ENCODE peak calls at places on chromosome 21, in six cellular contexts. One of them, this sample, is unnamed.

GRCh38 chr21:25506268-25506667 is 101.0 kb downstream of the MRPL39 start:
- DNase-seq in kidney epithelial cell: no peak
- DNase-seq in GM12878: no peak
- DNase-seq in BE2C: no peak
- DNase-seq in A549: no peak
- DNase-seq in activated CD8-positive, alpha-beta T cell treated with anti-CD3 and anti-CD28 coated beads for 36 hours: no peak
- DNase-seq in this sample: no peak

GRCh38 chr21:45228171-45228641 is 59.5 kb downstream of the POFUT2 start:
- DNase-seq in BE2C: no peak
- DNase-seq in A549: peak
- DNase-seq in kidney epithelial cell: peak
- DNase-seq in activated CD8-positive, alpha-beta T cell treated with anti-CD3 and anti-CD28 coated beads for 36 hours: peak
- DNase-seq in GM12878: no peak
- DNase-seq in this sample: no peak

GRCh38 chr21:25350056-25350455 is 257.2 kb downstream of the MRPL39 start:
- DNase-seq in activated CD8-positive, alpha-beta T cell treated with anti-CD3 and anti-CD28 coated beads for 36 hours: peak
- DNase-seq in GM12878: no peak
- DNase-seq in kidney epithelial cell: no peak
- DNase-seq in A549: no peak
- DNase-seq in BE2C: peak
- DNase-seq in this sample: peak

GRCh38 chr21:46041183-46041582 is 56.7 kb upstream of the COL6A2 start:
- DNase-seq in activated CD8-positive, alpha-beta T cell treated with anti-CD3 and anti-CD28 coated beads for 36 hours: no peak
- DNase-seq in A549: no peak
- DNase-seq in GM12878: no peak
- DNase-seq in kidney epithelial cell: no peak
- DNase-seq in BE2C: no peak
- DNase-seq in this sample: no peak

GRCh38 chr21:21463456-21463855 is 465.2 kb downstream of the NCAM2 start:
- DNase-seq in kidney epithelial cell: no peak
- DNase-seq in activated CD8-positive, alpha-beta T cell treated with anti-CD3 and anti-CD28 coated beads for 36 hours: no peak
- DNase-seq in GM12878: no peak
- DNase-seq in A549: no peak
- DNase-seq in BE2C: no peak
- DNase-seq in this sample: no peak

GRCh38 chr21:36428789-36429671 is 43.8 kb downstream of the CHAF1B start:
- DNase-seq in A549: no peak
- DNase-seq in kidney epithelial cell: peak
- DNase-seq in activated CD8-positive, alpha-beta T cell treated with anti-CD3 and anti-CD28 coated beads for 36 hours: no peak
- DNase-seq in BE2C: no peak
- DNase-seq in GM12878: no peak
- DNase-seq in this sample: no peak

GRCh38 chr21:36035381-36035791 is 24.9 kb downstream of the SETD4 start:
- DNase-seq in activated CD8-positive, alpha-beta T cell treated with anti-CD3 and anti-CD28 coated beads for 36 hours: no peak
- DNase-seq in A549: no peak
- DNase-seq in GM12878: no peak
- DNase-seq in BE2C: peak
- DNase-seq in kidney epithelial cell: no peak
- DNase-seq in this sample: no peak

GRCh38 chr21:45135122-45135521 is 60.7 kb downstream of the ADARB1 start:
- DNase-seq in activated CD8-positive, alpha-beta T cell treated with anti-CD3 and anti-CD28 coated beads for 36 hours: no peak
- DNase-seq in BE2C: no peak
- DNase-seq in GM12878: no peak
- DNase-seq in A549: no peak
- DNase-seq in kidney epithelial cell: no peak
- DNase-seq in this sample: no peak

GRCh38 chr21:37907076-37907475 is 9.2 kb downstream of the KCNJ6 start:
- DNase-seq in GM12878: no peak
- DNase-seq in kidney epithelial cell: no peak
- DNase-seq in A549: no peak
- DNase-seq in BE2C: no peak
- DNase-seq in activated CD8-positive, alpha-beta T cell treated with anti-CD3 and anti-CD28 coated beads for 36 hours: no peak
- DNase-seq in this sample: no peak

GRCh38 chr21:39720126-39720778 is 24.7 kb upstream of the IGSF5 start:
- DNase-seq in activated CD8-positive, alpha-beta T cell treated with anti-CD3 and anti-CD28 coated beads for 36 hours: no peak
- DNase-seq in GM12878: no peak
- DNase-seq in kidney epithelial cell: no peak
- DNase-seq in BE2C: no peak
- DNase-seq in A549: peak
- DNase-seq in this sample: no peak

GRCh38 chr21:46021978-46022544 is 40.5 kb downstream of the COL6A1 start:
- DNase-seq in A549: no peak
- DNase-seq in activated CD8-positive, alpha-beta T cell treated with anti-CD3 and anti-CD28 coated beads for 36 hours: no peak
- DNase-seq in GM12878: no peak
- DNase-seq in BE2C: no peak
- DNase-seq in kidney epithelial cell: no peak
- DNase-seq in this sample: no peak

GRCh38 chr21:15060776-15061175 is 4.0 kb downstream of the NRIP1 start:
- DNase-seq in A549: no peak
- DNase-seq in kidney epithelial cell: no peak
- DNase-seq in GM12878: no peak
- DNase-seq in activated CD8-positive, alpha-beta T cell treated with anti-CD3 and anti-CD28 coated beads for 36 hours: no peak
- DNase-seq in BE2C: no peak
- DNase-seq in this sample: no peak

GRCh38 chr21:37263827-37264226 is 3.3 kb downstream of the VPS26C start:
- DNase-seq in BE2C: no peak
- DNase-seq in GM12878: no peak
- DNase-seq in kidney epithelial cell: no peak
- DNase-seq in activated CD8-positive, alpha-beta T cell treated with anti-CD3 and anti-CD28 coated beads for 36 hours: no peak
- DNase-seq in A549: no peak
- DNase-seq in this sample: no peak

GRCh38 chr21:25341981-25342380 is 265.3 kb downstream of the MRPL39 start:
- DNase-seq in BE2C: no peak
- DNase-seq in A549: no peak
- DNase-seq in GM12878: no peak
- DNase-seq in kidney epithelial cell: no peak
- DNase-seq in activated CD8-positive, alpha-beta T cell treated with anti-CD3 and anti-CD28 coated beads for 36 hours: no peak
- DNase-seq in this sample: no peak

GRCh38 chr21:36321325-36322082 is 1.5 kb downstream of the MORC3 start:
- DNase-seq in kidney epithelial cell: no peak
- DNase-seq in GM12878: no peak
- DNase-seq in A549: no peak
- DNase-seq in BE2C: peak
- DNase-seq in activated CD8-positive, alpha-beta T cell treated with anti-CD3 and anti-CD28 coated beads for 36 hours: peak
- DNase-seq in this sample: no peak

GRCh38 chr21:37527716-37528115 is 161.1 kb downstream of the DYRK1A start:
- DNase-seq in activated CD8-positive, alpha-beta T cell treated with anti-CD3 and anti-CD28 coated beads for 36 hours: no peak
- DNase-seq in GM12878: no peak
- DNase-seq in A549: no peak
- DNase-seq in BE2C: no peak
- DNase-seq in kidney epithelial cell: no peak
- DNase-seq in this sample: no peak

GRCh38 chr21:41358193-41359166 is 3.3 kb upstream of the MX2 start:
- DNase-seq in A549: no peak
- DNase-seq in BE2C: no peak
- DNase-seq in activated CD8-positive, alpha-beta T cell treated with anti-CD3 and anti-CD28 coated beads for 36 hours: no peak
- DNase-seq in GM12878: no peak
- DNase-seq in kidney epithelial cell: no peak
- DNase-seq in this sample: no peak

GRCh38 chr21:41361786-41362604 is at the start of gene MX2:
- DNase-seq in BE2C: no peak
- DNase-seq in activated CD8-positive, alpha-beta T cell treated with anti-CD3 and anti-CD28 coated beads for 36 hours: peak
- DNase-seq in GM12878: peak
- DNase-seq in A549: no peak
- DNase-seq in kidney epithelial cell: no peak
- DNase-seq in this sample: peak

GRCh38 chr21:41359289-41359688 is 2.5 kb upstream of the MX2 start:
- DNase-seq in GM12878: no peak
- DNase-seq in activated CD8-positive, alpha-beta T cell treated with anti-CD3 and anti-CD28 coated beads for 36 hours: no peak
- DNase-seq in BE2C: no peak
- DNase-seq in kidney epithelial cell: no peak
- DNase-seq in A549: no peak
- DNase-seq in this sample: no peak

GRCh38 chr21:41361053-41361785 is 608 bp upstream of the MX2 start:
- DNase-seq in kidney epithelial cell: no peak
- DNase-seq in GM12878: no peak
- DNase-seq in BE2C: no peak
- DNase-seq in activated CD8-positive, alpha-beta T cell treated with anti-CD3 and anti-CD28 coated beads for 36 hours: no peak
- DNase-seq in A549: no peak
- DNase-seq in this sample: no peak

GRCh38 chr21:41360072-41360821 is 1.6 kb upstream of the MX2 start:
- DNase-seq in BE2C: no peak
- DNase-seq in activated CD8-positive, alpha-beta T cell treated with anti-CD3 and anti-CD28 coated beads for 36 hours: no peak
- DNase-seq in A549: no peak
- DNase-seq in GM12878: no peak
- DNase-seq in kidney epithelial cell: no peak
- DNase-seq in this sample: no peak
- TF ChIP-seq CTCF in BE2C: no peak
- TF ChIP-seq CTCF in activated CD8-positive, alpha-beta T cell treated with anti-CD3 and anti-CD28 coated beads for 36 hours: no peak
- TF ChIP-seq CTCF in A549: no peak
- TF ChIP-seq CTCF in GM12878: no peak
- TF ChIP-seq CTCF in kidney epithelial cell: peak
- TF ChIP-seq CTCF in this sample: no peak

GRCh38 chr21:42112223-42112622 is 41.1 kb downstream of the UMODL1 start:
- DNase-seq in kidney epithelial cell: no peak
- DNase-seq in A549: no peak
- DNase-seq in activated CD8-positive, alpha-beta T cell treated with anti-CD3 and anti-CD28 coated beads for 36 hours: no peak
- DNase-seq in GM12878: no peak
- DNase-seq in BE2C: no peak
- DNase-seq in this sample: no peak

GRCh38 chr21:42114646-42115045 is 43.5 kb downstream of the UMODL1 start:
- DNase-seq in A549: no peak
- DNase-seq in activated CD8-positive, alpha-beta T cell treated with anti-CD3 and anti-CD28 coated beads for 36 hours: no peak
- DNase-seq in BE2C: no peak
- DNase-seq in kidney epithelial cell: no peak
- DNase-seq in GM12878: no peak
- DNase-seq in this sample: no peak

GRCh38 chr21:42115136-42115683 is 44.1 kb downstream of the UMODL1 start:
- DNase-seq in kidney epithelial cell: no peak
- DNase-seq in BE2C: no peak
- DNase-seq in activated CD8-positive, alpha-beta T cell treated with anti-CD3 and anti-CD28 coated beads for 36 hours: no peak
- DNase-seq in GM12878: no peak
- DNase-seq in A549: no peak
- DNase-seq in this sample: no peak

GRCh38 chr21:42112857-42113256 is 41.7 kb downstream of the UMODL1 start:
- DNase-seq in BE2C: no peak
- DNase-seq in kidney epithelial cell: no peak
- DNase-seq in GM12878: no peak
- DNase-seq in activated CD8-positive, alpha-beta T cell treated with anti-CD3 and anti-CD28 coated beads for 36 hours: no peak
- DNase-seq in A549: no peak
- DNase-seq in this sample: no peak

GRCh38 chr21:42113926-42114409 is 42.9 kb downstream of the UMODL1 start:
- DNase-seq in BE2C: no peak
- DNase-seq in activated CD8-positive, alpha-beta T cell treated with anti-CD3 and anti-CD28 coated beads for 36 hours: no peak
- DNase-seq in kidney epithelial cell: no peak
- DNase-seq in GM12878: no peak
- DNase-seq in A549: no peak
- DNase-seq in this sample: no peak
- TF ChIP-seq CTCF in BE2C: peak
- TF ChIP-seq CTCF in activated CD8-positive, alpha-beta T cell treated with anti-CD3 and anti-CD28 coated beads for 36 hours: no peak
- TF ChIP-seq CTCF in kidney epithelial cell: no peak
- TF ChIP-seq CTCF in GM12878: no peak
- TF ChIP-seq CTCF in A549: no peak
- TF ChIP-seq CTCF in this sample: no peak

GRCh38 chr21:43679951-43680350 is 20.6 kb downstream of the RRP1B start:
- DNase-seq in A549: no peak
- DNase-seq in BE2C: no peak
- DNase-seq in kidney epithelial cell: no peak
- DNase-seq in GM12878: no peak
- DNase-seq in activated CD8-positive, alpha-beta T cell treated with anti-CD3 and anti-CD28 coated beads for 36 hours: no peak
- DNase-seq in this sample: no peak
- TF ChIP-seq CTCF in A549: no peak
- TF ChIP-seq CTCF in BE2C: no peak
- TF ChIP-seq CTCF in kidney epithelial cell: no peak
- TF ChIP-seq CTCF in GM12878: no peak
- TF ChIP-seq CTCF in activated CD8-positive, alpha-beta T cell treated with anti-CD3 and anti-CD28 coated beads for 36 hours: no peak
- TF ChIP-seq CTCF in this sample: no peak

GRCh38 chr21:33362044-33362555 is 37.3 kb downstream of the IFNAR1 start:
- DNase-seq in BE2C: no peak
- DNase-seq in kidney epithelial cell: no peak
- DNase-seq in GM12878: no peak
- DNase-seq in activated CD8-positive, alpha-beta T cell treated with anti-CD3 and anti-CD28 coated beads for 36 hours: peak
- DNase-seq in A549: no peak
- DNase-seq in this sample: no peak
- TF ChIP-seq CTCF in BE2C: no peak
- TF ChIP-seq CTCF in kidney epithelial cell: no peak
- TF ChIP-seq CTCF in GM12878: no peak
- TF ChIP-seq CTCF in activated CD8-positive, alpha-beta T cell treated with anti-CD3 and anti-CD28 coated beads for 36 hours: no peak
- TF ChIP-seq CTCF in A549: no peak
- TF ChIP-seq CTCF in this sample: no peak

DNA sequence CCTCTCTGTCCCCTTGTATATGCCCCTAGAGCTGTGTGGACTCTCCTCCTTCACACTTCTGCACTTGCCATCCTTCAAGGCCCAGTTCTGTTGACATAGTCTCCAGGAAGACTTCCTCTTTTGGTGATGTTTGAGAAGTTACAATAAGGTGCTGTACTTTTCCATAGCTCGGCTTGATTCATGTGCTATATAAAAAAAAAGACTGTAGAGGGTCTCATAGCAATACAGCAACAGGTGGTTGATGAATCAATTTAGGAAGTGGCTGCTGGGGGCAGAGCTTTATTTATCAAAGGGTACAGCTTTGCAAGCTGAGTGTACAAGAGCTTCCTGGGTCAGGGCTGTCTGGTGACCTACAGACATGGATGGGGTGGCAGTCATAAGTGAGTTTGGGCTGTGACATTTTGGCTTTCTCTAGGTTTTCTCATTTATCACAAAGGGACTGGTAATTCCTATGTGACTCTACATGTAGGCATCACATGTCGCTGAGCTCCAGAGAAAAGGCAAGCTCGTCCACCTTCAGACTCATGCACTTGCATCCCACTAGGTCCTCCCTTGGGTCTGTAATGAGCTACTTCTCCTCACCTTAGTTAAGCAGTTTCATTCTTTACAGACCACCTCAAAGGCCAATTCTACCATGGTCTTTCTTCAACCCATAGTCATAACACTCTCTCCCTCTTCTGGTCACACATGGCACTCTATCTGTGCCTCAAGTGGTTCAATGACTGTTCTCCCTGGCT is 102.5 kb downstream of the RUNX1 start:
- DNase-seq in kidney epithelial cell: no peak
- DNase-seq in A549: no peak
- DNase-seq in BE2C: no peak
- DNase-seq in GM12878: no peak
- DNase-seq in activated CD8-positive, alpha-beta T cell treated with anti-CD3 and anti-CD28 coated beads for 36 hours: peak
- DNase-seq in this sample: no peak
- TF ChIP-seq CTCF in kidney epithelial cell: no peak
- TF ChIP-seq CTCF in A549: no peak
- TF ChIP-seq CTCF in BE2C: no peak
- TF ChIP-seq CTCF in GM12878: no peak
- TF ChIP-seq CTCF in activated CD8-positive, alpha-beta T cell treated with anti-CD3 and anti-CD28 coated beads for 36 hours: peak
- TF ChIP-seq CTCF in this sample: no peak